ENCODE peak calls at places on chromosomes 7 and 10, in seven cellular contexts. U is AG04450; A is HCT116; V is astrocyte; O is GM04504; M is ELR; Q is activated CD4-positive, CD25-positive, alpha-beta regulatory T cell. G is an unnamed sample.

GRCh38 chr7:139777304-139777890 is 401 bp downstream of the HIPK2 start:
- DNase-seq in U (no peak), A (no peak), V (no peak), Q (peak), O (no peak), M (peak), G (peak)

GRCh38 chr10:5975641-5976473 is 1.5 kb downstream of the IL15RA start:
- DNase-seq in O (no peak), U (no peak), A (no peak), M (peak), Q (no peak), V (peak), G (peak)

GRCh38 chr10:102043456-102043855 is 12.5 kb downstream of the ARMH3 start:
- DNase-seq in Q (no peak), A (no peak), M (no peak), U (no peak), V (no peak), O (no peak), G (no peak)

GRCh38 chr7:77727527-77727926 is 31.3 kb downstream of the RSBN1L start:
- DNase-seq in V (no peak), O (no peak), A (no peak), Q (no peak), M (no peak), U (no peak), G (no peak)

GRCh38 chr10:98556061-98556460 is 109.3 kb upstream of the HPS1 start:
- DNase-seq in V (no peak), Q (no peak), U (no peak), M (peak), O (no peak), A (no peak), G (peak)

GRCh38 chr7:4699897-4700296 is 17.8 kb downstream of the FOXK1 start:
- DNase-seq in Q (no peak), A (no peak), M (no peak), U (no peak), V (no peak), O (no peak), G (no peak)

GRCh38 chr7:1053002-1053411 is 8.7 kb downstream of the GPR146 start:
- DNase-seq in V (no peak), A (no peak), M (no peak), O (no peak), Q (no peak), U (no peak), G (no peak)

GRCh38 chr7:48718731-48719387 is 205.5 kb upstream of the CDC14C start:
- DNase-seq in V (no peak), U (no peak), A (no peak), M (no peak), Q (no peak), O (no peak), G (peak)

GRCh38 chr7:141072548-141073172 is 1.2 kb upstream of the TMEM178B start:
- DNase-seq in M (peak), V (peak), O (no peak), U (peak), A (no peak), Q (no peak), G (peak)

GRCh38 chr7:47521816-47522561 is 59.9 kb downstream of the TNS3 start:
- DNase-seq in Q (no peak), O (no peak), U (no peak), M (no peak), A (no peak), V (no peak), G (no peak)

GRCh38 chr7:134565643-134566136 is 16.8 kb downstream of the AKR1B15 start:
- DNase-seq in V (peak), Q (no peak), U (no peak), A (no peak), M (no peak), O (no peak), G (peak)

GRCh38 chr7:45092100-45092930 is 3.5 kb upstream of the NACAD start:
- DNase-seq in Q (no peak), V (no peak), A (no peak), M (peak), O (no peak), U (no peak), G (peak)

GRCh38 chr7:149816794-149817193 is 21.4 kb upstream of the ZNF862 start:
- DNase-seq in O (no peak), Q (no peak), V (no peak), U (no peak), M (no peak), A (no peak), G (no peak)

GRCh38 chr10:7300327-7300726 is 110.5 kb downstream of the SFMBT2 start:
- DNase-seq in V (peak), O (peak), Q (no peak), M (no peak), U (peak), A (no peak), G (peak)

GRCh38 chr10:43653746-43654145 is 5.1 kb upstream of the ZNF32 start:
- DNase-seq in O (no peak), A (no peak), Q (no peak), M (peak), V (peak), U (no peak), G (peak)

GRCh38 chr7:17638727-17639126 is 301.6 kb downstream of the SNX13 start:
- DNase-seq in O (no peak), Q (no peak), V (peak), U (no peak), M (no peak), A (no peak), G (no peak)